ENCODE peak calls at places on chromosomes 1 and 21, in seven cellular contexts. C is GM20000, Z is EL, B is ELR, G is SJSA1, E is tibial nerve, S is naive B cell. R is an unnamed sample.

GRCh38 chr1:149899460-149900284 is at the start of gene BOLA1:
- DNase-seq in C (peak; percentile 94), Z (peak; percentile 93), B (peak; percentile 96), G (peak; percentile 85), E (peak; percentile 83), S (peak; percentile 74), R (peak; percentile 96)

GRCh38 chr1:207366022-207366421 is 44.5 kb downstream of the CD55 start:
- DNase-seq in C (no peak), Z (no peak), B (peak; percentile 9), G (no peak), E (no peak), S (no peak), R (no peak)

GRCh38 chr1:58397187-58397820 is 149.2 kb downstream of the OMA1 start:
- DNase-seq in C (no peak), Z (peak; percentile 93), B (peak; percentile 92), G (peak; percentile 32), E (no peak), S (no peak), R (peak; percentile 55)

GRCh38 chr1:234921266-234922062 is 207.2 kb downstream of the TOMM20 start:
- DNase-seq in C (no peak), Z (peak; percentile 59), B (no peak), G (no peak), E (no peak), S (no peak), R (peak; percentile 65)

GRCh38 chr21:38289697-38290096 is 32.9 kb downstream of the KCNJ15 start:
- DNase-seq in C (no peak), Z (peak; percentile 98), B (peak; percentile 98), G (peak; percentile 90), E (no peak), S (no peak), R (peak; percentile 96)

GRCh38 chr1:68185743-68186142 is 46.6 kb downstream of the WLS start:
- DNase-seq in C (no peak), Z (peak; percentile 32), B (peak; percentile 46), G (no peak), E (no peak), S (no peak), R (no peak)

GRCh38 chr1:109248797-109249629 is at the start of gene CELSR2:
- DNase-seq in C (peak; percentile 94), Z (peak; percentile 67), B (peak; percentile 71), G (peak; percentile 30), E (no peak), S (peak; percentile 57), R (peak; percentile 87)

GRCh38 chr1:47838562-47839459 is 158.4 kb downstream of the TRABD2B start:
- DNase-seq in C (no peak), Z (no peak), B (no peak), G (no peak), E (no peak), S (no peak), R (no peak)

GRCh38 chr1:100892554-100892953 is 2.1 kb downstream of the EXTL2 start:
- DNase-seq in C (no peak), Z (no peak), B (no peak), G (no peak), E (no peak), S (no peak), R (no peak)

GRCh38 chr1:8213136-8213535 is 104.8 kb upstream of the SLC45A1 start:
- DNase-seq in C (no peak), Z (no peak), B (no peak), G (no peak), E (no peak), S (no peak), R (no peak)

GRCh38 chr1:70441392-70442035 is 30.4 kb downstream of the CTH start:
- DNase-seq in C (no peak), Z (no peak), B (no peak), G (no peak), E (no peak), S (no peak), R (no peak)

GRCh38 chr1:1293618-1294249 is 13.5 kb downstream of the SCNN1D start:
- DNase-seq in C (no peak), Z (no peak), B (no peak), G (no peak), E (no peak), S (no peak), R (no peak)

GRCh38 chr21:36753556-36753955 is 54.6 kb downstream of the SIM2 start:
- DNase-seq in C (no peak), Z (peak; percentile 82), B (peak; percentile 70), G (peak; percentile 88), E (no peak), S (no peak), R (peak; percentile 68)

GRCh38 chr1:13892141-13892670 is 192.2 kb downstream of the PRDM2 start:
- DNase-seq in C (no peak), Z (no peak), B (no peak), G (no peak), E (no peak), S (no peak), R (peak; percentile 6)

GRCh38 chr1:31955917-31956736 is 18.0 kb upstream of the PTP4A2 start:
- DNase-seq in C (peak; percentile 77), Z (peak; percentile 99), B (peak; percentile 100), G (peak; percentile 95), E (peak; percentile 65), S (peak; percentile 65), R (peak; percentile 98)

GRCh38 chr21:39020751-39021474 is 162.3 kb downstream of the PSMG1 start:
- DNase-seq in C (no peak), Z (peak; percentile 92), B (peak; percentile 86), G (peak; percentile 25), E (no peak), S (no peak), R (peak; percentile 65)

GRCh38 chr1:67834246-67834877 is 1.1 kb upstream of the GNG12 start:
- DNase-seq in C (no peak), Z (no peak), B (peak; percentile 8), G (no peak), E (no peak), S (no peak), R (no peak)

GRCh38 chr1:89525169-89525855 is 683 bp downstream of the LRRC8B start:
- DNase-seq in C (peak; percentile 67), Z (no peak), B (no peak), G (peak; percentile 38), E (peak; percentile 18), S (peak; percentile 58), R (peak; percentile 46)

GRCh38 chr1:221793439-221794078 is 51.7 kb upstream of the DUSP10 start:
- DNase-seq in C (peak; percentile 46), Z (no peak), B (no peak), G (no peak), E (no peak), S (peak; percentile 85), R (no peak)

GRCh38 chr1:87478231-87478630 is 149.6 kb downstream of the LMO4 start:
- DNase-seq in C (no peak), Z (peak; percentile 21), B (peak; percentile 14), G (no peak), E (peak; percentile 40), S (no peak), R (peak; percentile 23)

GRCh38 chr1:87249803-87250202 is 78.9 kb upstream of the LMO4 start:
- DNase-seq in C (no peak), Z (no peak), B (no peak), G (no peak), E (no peak), S (no peak), R (no peak)

GRCh38 chr1:114345930-114346479 is 165.0 kb downstream of the TRIM33 start:
- DNase-seq in C (no peak), Z (peak; percentile 3), B (no peak), G (no peak), E (no peak), S (no peak), R (no peak)

GRCh38 chr1:21553116-21553926 is 44.1 kb downstream of the ALPL start:
- DNase-seq in C (no peak), Z (peak; percentile 84), B (peak; percentile 67), G (peak; percentile 83), E (no peak), S (no peak), R (peak; percentile 44)

GRCh38 chr1:24769656-24770651 is 24.7 kb downstream of the CLIC4 start:
- DNase-seq in C (peak; percentile 53), Z (peak; percentile 92), B (peak; percentile 91), G (peak; percentile 87), E (no peak), S (no peak), R (peak; percentile 86)

GRCh38 chr21:40053007-40053406 is 185.8 kb downstream of the PCP4 start:
- DNase-seq in C (no peak), Z (no peak), B (no peak), G (no peak), E (peak; percentile 26), S (no peak), R (peak; percentile 85)

GRCh38 chr1:43286115-43286514 is 734 bp upstream of the C1orf210 start:
- DNase-seq in C (no peak), Z (no peak), B (no peak), G (no peak), E (no peak), S (no peak), R (no peak)

GRCh38 chr1:12001996-12002493 is 17.3 kb upstream of the MIIP start:
- DNase-seq in C (no peak), Z (peak; percentile 43), B (peak; percentile 66), G (no peak), E (no peak), S (no peak), R (peak; percentile 40)

GRCh38 chr1:5883129-5884048 is 108.8 kb downstream of the NPHP4 start:
- DNase-seq in C (no peak), Z (no peak), B (no peak), G (no peak), E (no peak), S (no peak), R (no peak)

GRCh38 chr1:94827434-94827833 is 7.3 kb downstream of the SLC44A3 start:
- DNase-seq in C (no peak), Z (no peak), B (no peak), G (no peak), E (no peak), S (no peak), R (no peak)

GRCh38 chr1:165631403-165632151 is 543 bp downstream of the MGST3 start:
- DNase-seq in C (peak; percentile 32), Z (peak; percentile 91), B (peak; percentile 94), G (peak; percentile 86), E (peak; percentile 39), S (no peak), R (peak; percentile 89)

GRCh38 chr1:237799762-237800474 is 90.8 kb downstream of the ZP4 start:
- DNase-seq in C (peak; percentile 29), Z (peak; percentile 45), B (peak; percentile 85), G (peak; percentile 39), E (no peak), S (no peak), R (peak; percentile 9)

GRCh38 chr1:93617670-93618488 is 63.8 kb downstream of the BCAR3 start:
- DNase-seq in C (no peak), Z (no peak), B (no peak), G (no peak), E (no peak), S (no peak), R (no peak)

GRCh38 chr1:240244968-240245628 is 153.4 kb downstream of the FMN2 start:
- DNase-seq in C (no peak), Z (peak; percentile 91), B (peak; percentile 93), G (peak; percentile 58), E (no peak), S (no peak), R (peak; percentile 33)

GRCh38 chr1:59431566-59432294 is 134.8 kb downstream of the FGGY start:
- DNase-seq in C (no peak), Z (peak; percentile 73), B (peak; percentile 50), G (peak; percentile 50), E (no peak), S (no peak), R (no peak)

GRCh38 chr1:22311461-22311860 is 140.2 kb upstream of the ZBTB40 start:
- DNase-seq in C (no peak), Z (no peak), B (no peak), G (no peak), E (no peak), S (no peak), R (no peak)

GRCh38 chr1:93692451-93692861 is 10.8 kb upstream of the BCAR3 start:
- DNase-seq in C (no peak), Z (peak; percentile 50), B (peak; percentile 87), G (no peak), E (no peak), S (no peak), R (no peak)

GRCh38 chr21:34530264-34530663 is 18.3 kb upstream of the KCNE1 start:
- DNase-seq in C (no peak), Z (peak; percentile 87), B (peak; percentile 47), G (no peak), E (no peak), S (no peak), R (peak; percentile 80)